ENCODE peak calls at places on chromosomes 4 and X, in four cellular contexts. U, P, Y and M are unnamed samples.

GRCh38 chr4:23015821-23016220 is 323.1 kb downstream of the GBA3 start:
- DNase-seq in Y (no peak), P (no peak), U (no peak), M (no peak)

GRCh38 chr4:140047017-140047640 is 106.9 kb downstream of the MAML3 start:
- DNase-seq in U (no peak), Y (no peak), P (no peak), M (no peak)

GRCh38 chr4:140876597-140877364 is 120.6 kb upstream of the TBC1D9 start:
- DNase-seq in U (no peak), P (no peak), Y (no peak), M (no peak)

GRCh38 chr4:144318797-144319196 is 178.3 kb upstream of the GYPA start:
- DNase-seq in U (no peak), Y (no peak), P (no peak), M (no peak)

GRCh38 chrX:24276011-24276410 is 37.9 kb downstream of the SUPT20HL2 start:
- DNase-seq in Y (no peak), U (no peak), P (no peak), M (no peak)

GRCh38 chr4:80309301-80310004 is 26.1 kb upstream of the CFAP299 start:
- DNase-seq in U (no peak), Y (no peak), P (no peak), M (no peak)

GRCh38 chrX:16207631-16208030 is 40.4 kb downstream of the MAGEB17 start:
- DNase-seq in P (no peak), Y (no peak), U (no peak), M (no peak)

GRCh38 chrX:30888526-30889146 is 418 bp downstream of the TAB3 start:
- DNase-seq in P (peak), U (peak), Y (no peak), M (peak)

GRCh38 chr4:22191565-22192301 is 243.2 kb upstream of the KCNIP4 start:
- DNase-seq in P (no peak), Y (no peak), U (no peak), M (no peak)

GRCh38 chr4:32226201-32226600 is 1506.0 kb downstream of the PCDH7 start:
- DNase-seq in P (no peak), Y (no peak), U (no peak), M (no peak)

GRCh38 chrX:103520391-103520790 is 1.1 kb upstream of the RAB40A start:
- DNase-seq in U (no peak), P (no peak), Y (no peak), M (no peak)

GRCh38 chrX:114626323-114626722 is 42.4 kb downstream of the HTR2C start:
- DNase-seq in U (no peak), Y (no peak), P (no peak), M (peak)

GRCh38 chr4:99979872-99980271 is 29.8 kb upstream of the H2AZ1 start:
- DNase-seq in U (no peak), Y (no peak), P (no peak), M (no peak)

GRCh38 chrX:76184276-76184675 is 11.4 kb downstream of the PBDC1 start:
- DNase-seq in Y (no peak), U (no peak), P (no peak), M (no peak)

GRCh38 chrX:40734956-40735317 is 405 bp downstream of the MED14 start:
- DNase-seq in U (peak), P (peak), Y (peak), M (peak)

GRCh38 chrX:29299689-29300088 is 712.4 kb downstream of the IL1RAPL1 start:
- DNase-seq in P (no peak), Y (no peak), U (no peak), M (no peak)

GRCh38 chr4:85829276-85830051 is 354.5 kb downstream of the ARHGAP24 start:
- DNase-seq in U (no peak), Y (no peak), P (no peak), M (no peak)

GRCh38 chr4:68476191-68476590 is 28.9 kb downstream of the TMPRSS11E start:
- DNase-seq in U (no peak), P (no peak), Y (no peak), M (no peak)

DNA sequence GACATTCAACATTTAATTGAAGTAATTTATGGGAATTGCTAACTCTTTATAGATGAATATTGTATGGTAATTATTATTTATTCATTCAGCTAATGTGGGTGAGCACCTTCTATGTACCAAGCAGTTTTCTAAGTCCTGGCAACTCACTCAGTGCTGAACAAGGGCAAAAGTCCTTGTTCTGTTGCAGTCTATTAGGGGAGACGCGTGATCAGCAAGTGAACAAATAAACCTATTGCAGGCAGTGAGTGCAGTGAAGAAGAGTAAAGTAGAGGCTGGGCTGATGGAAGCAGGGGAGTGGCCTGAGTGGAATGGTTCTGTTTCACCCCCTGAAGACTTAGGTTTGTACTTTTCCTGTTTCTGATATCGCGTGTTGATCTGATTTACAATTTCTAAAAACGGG is 214.3 kb downstream of the RAPGEF2 start:
- DNase-seq in Y (no peak), P (no peak), U (no peak), M (no peak)
- TF ChIP-seq POLR2A in Y (no peak), P (no peak), U (no peak), M (no peak)

GRCh38 chr4:107402291-107402690 is 317.7 kb downstream of the PAPSS1 start:
- DNase-seq in Y (no peak), U (no peak), P (no peak), M (no peak)
- TF ChIP-seq POLR2A in Y (no peak), U (no peak), P (no peak), M (no peak)

GRCh38 chr4:73409978-73410588 is 6.0 kb downstream of the ALB start:
- DNase-seq in Y (no peak), P (no peak), U (no peak), M (no peak)
- TF ChIP-seq POLR2A in Y (no peak), P (no peak), U (no peak), M (no peak)

DNA sequence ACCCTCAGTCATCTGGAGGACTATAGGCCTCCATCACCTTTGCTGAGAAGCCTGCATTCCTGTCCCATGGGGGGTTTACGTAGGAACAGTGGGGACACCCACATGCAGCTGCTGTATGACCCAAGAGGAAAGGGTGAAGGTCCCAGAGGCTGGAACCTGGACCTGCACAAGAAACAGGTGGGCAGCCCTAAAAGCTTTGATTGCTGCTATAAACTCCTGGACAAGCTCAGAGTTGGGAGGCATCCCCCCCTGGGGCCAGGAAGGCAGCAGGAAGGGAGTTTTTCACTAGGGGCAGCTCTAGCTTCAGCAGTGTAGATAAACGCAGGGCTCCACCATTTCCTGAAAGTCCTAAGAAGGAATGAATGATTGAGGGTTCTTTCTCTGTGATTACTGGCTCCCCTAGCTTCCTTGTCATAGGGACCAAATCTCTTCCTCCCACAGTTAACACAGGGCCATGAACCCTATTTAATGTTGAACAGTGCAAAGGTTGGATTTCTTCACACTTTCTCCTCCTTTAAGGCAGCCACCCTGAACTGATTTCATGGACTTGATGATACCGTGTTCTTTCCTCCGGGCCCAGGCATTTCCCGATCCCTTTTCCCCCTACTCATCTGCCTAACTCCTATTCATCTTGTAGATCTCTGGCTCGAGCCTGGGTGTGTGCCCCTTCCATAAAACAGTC is 84.2 kb downstream of the CHRNA9 start:
- DNase-seq in U (no peak), Y (no peak), P (peak), M (no peak)
- TF ChIP-seq POLR2A in U (no peak), Y (no peak), P (no peak), M (no peak)

DNA sequence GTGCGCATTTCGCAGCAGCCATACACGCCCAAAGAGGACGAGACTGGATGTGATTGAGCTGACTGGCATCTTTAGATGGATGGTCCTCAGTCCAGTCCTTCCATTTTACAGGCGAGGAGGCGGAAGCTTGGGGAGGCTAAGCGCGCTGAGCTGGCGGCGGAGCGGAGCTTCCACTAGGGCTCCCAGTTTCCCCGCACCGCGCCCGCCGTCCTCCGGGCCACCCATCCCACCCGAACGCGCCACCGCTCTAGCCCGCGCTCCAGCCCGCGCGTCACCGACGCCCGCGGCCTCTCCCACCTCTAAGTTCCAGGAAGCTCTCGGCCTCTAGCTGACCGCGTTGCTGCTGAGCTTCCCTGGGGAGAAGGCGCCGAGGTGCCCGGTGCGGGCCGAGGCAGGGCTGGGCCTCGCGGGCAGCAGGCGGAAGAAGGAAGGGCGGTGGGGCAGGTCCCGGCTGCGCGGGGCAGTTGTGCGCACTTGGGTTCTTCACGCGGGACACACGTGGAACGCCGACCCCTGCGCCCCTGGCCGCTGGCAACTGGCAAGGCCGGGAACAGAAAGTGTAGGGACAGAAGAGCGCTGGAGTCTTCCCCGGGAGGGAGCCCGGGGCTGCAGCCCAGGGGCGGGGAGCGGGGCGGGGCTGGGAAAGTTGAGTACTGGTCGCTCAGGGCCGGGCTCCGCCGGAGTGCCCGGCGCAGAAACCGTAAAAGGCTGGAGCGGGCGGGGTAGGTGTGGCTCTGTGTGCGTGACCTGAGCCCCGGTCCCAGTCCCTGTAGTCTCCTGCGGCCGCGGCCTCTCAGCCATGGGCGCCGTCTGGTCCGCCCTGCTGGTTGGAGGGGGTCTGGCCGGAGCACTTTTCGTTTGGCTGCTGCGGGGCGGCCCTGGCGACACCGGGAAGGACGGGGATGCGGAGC is at the start of gene STBD1:
- DNase-seq in Y (peak), U (peak), P (peak), M (peak)
- TF ChIP-seq POLR2A in Y (no peak), U (no peak), P (peak), M (no peak)

GRCh38 chr4:124940387-124940786 is 227.9 kb upstream of the ANKRD50 start:
- DNase-seq in P (no peak), Y (no peak), U (no peak), M (no peak)
- TF ChIP-seq POLR2A in P (no peak), Y (no peak), U (no peak), M (no peak)

GRCh38 chrX:154365997-154366665 is 8.3 kb downstream of the FLNA start:
- DNase-seq in Y (no peak), U (no peak), P (no peak), M (no peak)
- TF ChIP-seq POLR2A in Y (no peak), U (no peak), P (no peak), M (peak)

DNA sequence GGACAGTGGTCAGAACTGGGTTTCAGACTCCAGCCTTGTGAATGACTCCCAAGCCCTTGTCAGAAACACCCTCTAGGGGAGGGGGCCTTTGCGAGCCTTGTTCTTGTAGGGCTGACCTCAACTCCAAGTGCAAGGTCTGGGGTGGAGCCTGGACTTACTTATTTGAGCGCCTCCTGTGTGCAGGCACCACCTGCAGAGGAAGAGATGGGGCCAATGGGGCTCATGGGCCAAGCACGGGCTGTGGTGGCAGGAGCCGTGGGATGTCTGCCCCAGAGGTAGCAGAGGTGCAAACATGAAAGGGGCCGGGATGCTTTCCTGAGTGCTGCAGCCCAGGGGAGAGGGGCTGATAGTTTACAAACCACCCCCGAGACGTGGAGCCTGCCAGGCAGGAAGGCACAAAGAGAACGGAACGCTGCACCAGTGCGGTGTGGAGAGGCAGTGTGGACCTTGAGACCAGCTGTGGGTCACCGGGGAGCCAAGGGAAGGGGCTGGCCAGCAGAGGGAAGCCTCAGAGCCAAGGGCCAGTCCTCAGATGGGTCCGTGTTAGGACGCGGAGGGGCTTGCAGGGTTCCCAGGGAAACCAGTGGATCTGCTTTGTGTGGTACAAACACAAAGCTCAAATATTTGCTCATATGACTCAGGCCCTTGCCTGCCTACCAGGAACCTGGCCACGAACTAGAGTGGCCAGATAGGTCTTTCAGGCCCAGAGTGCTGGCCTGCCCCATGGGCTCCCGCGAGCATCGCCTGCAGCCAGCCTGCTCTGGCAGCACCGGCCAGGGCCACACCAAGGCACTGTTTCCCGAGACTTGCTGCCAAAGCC is 8.7 kb upstream of the TADA2B start:
- DNase-seq in Y (no peak), P (no peak), U (no peak), M (no peak)
- TF ChIP-seq POLR2A in Y (no peak), P (no peak), U (no peak), M (no peak)

GRCh38 chr4:187460016-187460415 is 535.6 kb upstream of the ZFP42 start:
- DNase-seq in U (no peak), P (no peak), Y (no peak), M (no peak)
- TF ChIP-seq POLR2A in U (no peak), P (no peak), Y (no peak), M (no peak)

DNA sequence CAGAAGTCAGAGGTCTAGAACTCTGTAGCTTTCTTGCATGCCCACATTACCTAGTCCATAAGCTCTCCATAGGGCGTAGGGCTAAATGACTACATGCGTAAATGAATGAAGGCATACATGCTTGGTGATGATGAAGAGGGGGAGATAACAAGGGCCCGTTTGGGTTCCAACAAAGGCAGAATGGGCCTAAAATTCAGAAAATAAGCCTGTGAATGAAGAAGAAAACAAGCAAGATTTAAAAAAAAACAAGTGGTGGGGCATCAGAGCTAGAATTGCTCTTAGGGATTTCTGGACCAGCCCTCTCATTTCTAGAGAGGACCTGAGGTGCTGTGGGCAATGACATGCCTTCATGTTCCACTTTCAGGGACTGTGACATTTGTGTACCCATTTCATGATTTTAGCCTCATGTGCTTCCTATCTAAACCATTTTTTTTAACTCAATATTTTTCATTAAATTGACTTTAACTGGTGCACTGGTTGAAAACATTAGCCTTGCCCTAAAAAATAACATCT is 12.1 kb downstream of the GPRIN3 start:
- DNase-seq in U (no peak), P (no peak), Y (no peak), M (no peak)
- TF ChIP-seq POLR2A in U (no peak), P (no peak), Y (no peak), M (no peak)